ENCODE peak calls at places on chromosome 18, in six cellular contexts. One of them, this sample, is unnamed.

GRCh38 chr18:60413944-60414547 is 41.5 kb upstream of the MC4R start:
- DNase-seq in transverse colon: peak
- DNase-seq in lower lobe of right lung: no peak
- DNase-seq in fibroblast of lung: peak
- DNase-seq in GM10248: no peak
- DNase-seq in left ventricle myocardium inferior: no peak
- DNase-seq in this sample: no peak

GRCh38 chr18:75216926-75217303 is 6.3 kb downstream of the TSHZ1 start:
- DNase-seq in GM10248: no peak
- DNase-seq in fibroblast of lung: no peak
- DNase-seq in lower lobe of right lung: no peak
- DNase-seq in left ventricle myocardium inferior: no peak
- DNase-seq in transverse colon: no peak
- DNase-seq in this sample: no peak

GRCh38 chr18:48798334-48799197 is 152.2 kb downstream of the SMAD7 start:
- DNase-seq in left ventricle myocardium inferior: peak
- DNase-seq in transverse colon: peak
- DNase-seq in GM10248: no peak
- DNase-seq in lower lobe of right lung: peak
- DNase-seq in fibroblast of lung: no peak
- DNase-seq in this sample: no peak

GRCh38 chr18:25399554-25399953 is 47.6 kb upstream of the ZNF521 start:
- DNase-seq in GM10248: no peak
- DNase-seq in left ventricle myocardium inferior: no peak
- DNase-seq in fibroblast of lung: peak
- DNase-seq in transverse colon: no peak
- DNase-seq in lower lobe of right lung: no peak
- DNase-seq in this sample: no peak

GRCh38 chr18:35904389-35905037 is 68.0 kb upstream of the RMP24 start:
- DNase-seq in GM10248: no peak
- DNase-seq in left ventricle myocardium inferior: no peak
- DNase-seq in fibroblast of lung: no peak
- DNase-seq in lower lobe of right lung: no peak
- DNase-seq in transverse colon: no peak
- DNase-seq in this sample: no peak

GRCh38 chr18:58581265-58581664 is 47.6 kb downstream of the ALPK2 start:
- DNase-seq in GM10248: no peak
- DNase-seq in lower lobe of right lung: no peak
- DNase-seq in transverse colon: no peak
- DNase-seq in left ventricle myocardium inferior: no peak
- DNase-seq in fibroblast of lung: peak
- DNase-seq in this sample: no peak

GRCh38 chr18:13264091-13264777 is 45.7 kb downstream of the LDLRAD4 start:
- DNase-seq in left ventricle myocardium inferior: peak
- DNase-seq in GM10248: no peak
- DNase-seq in fibroblast of lung: peak
- DNase-seq in transverse colon: no peak
- DNase-seq in lower lobe of right lung: no peak
- DNase-seq in this sample: no peak

GRCh38 chr18:59697236-59697932 is at the start of gene CCBE1:
- DNase-seq in transverse colon: peak
- DNase-seq in fibroblast of lung: peak
- DNase-seq in lower lobe of right lung: peak
- DNase-seq in GM10248: peak
- DNase-seq in left ventricle myocardium inferior: peak
- DNase-seq in this sample: no peak

GRCh38 chr18:46481048-46481846 is 175.8 kb downstream of the LOXHD1 start:
- DNase-seq in left ventricle myocardium inferior: peak
- DNase-seq in lower lobe of right lung: no peak
- DNase-seq in fibroblast of lung: peak
- DNase-seq in GM10248: peak
- DNase-seq in transverse colon: peak
- DNase-seq in this sample: peak

GRCh38 chr18:43061816-43062215 is 53.7 kb downstream of the RIT2 start:
- DNase-seq in fibroblast of lung: no peak
- DNase-seq in left ventricle myocardium inferior: no peak
- DNase-seq in lower lobe of right lung: no peak
- DNase-seq in transverse colon: no peak
- DNase-seq in GM10248: no peak
- DNase-seq in this sample: no peak

GRCh38 chr18:9860682-9861081 is 25.1 kb upstream of the TXNDC2 start:
- DNase-seq in left ventricle myocardium inferior: no peak
- DNase-seq in GM10248: no peak
- DNase-seq in fibroblast of lung: no peak
- DNase-seq in lower lobe of right lung: no peak
- DNase-seq in transverse colon: no peak
- DNase-seq in this sample: no peak

GRCh38 chr18:9861933-9862332 is 23.8 kb upstream of the TXNDC2 start:
- DNase-seq in lower lobe of right lung: no peak
- DNase-seq in transverse colon: no peak
- DNase-seq in fibroblast of lung: peak
- DNase-seq in left ventricle myocardium inferior: no peak
- DNase-seq in GM10248: no peak
- DNase-seq in this sample: no peak

GRCh38 chr18:9858642-9859041 is 27.1 kb upstream of the TXNDC2 start:
- DNase-seq in left ventricle myocardium inferior: no peak
- DNase-seq in fibroblast of lung: no peak
- DNase-seq in GM10248: no peak
- DNase-seq in lower lobe of right lung: no peak
- DNase-seq in transverse colon: no peak
- DNase-seq in this sample: no peak

GRCh38 chr18:9861157-9861556 is 24.6 kb upstream of the TXNDC2 start:
- DNase-seq in left ventricle myocardium inferior: no peak
- DNase-seq in GM10248: no peak
- DNase-seq in fibroblast of lung: no peak
- DNase-seq in transverse colon: no peak
- DNase-seq in lower lobe of right lung: no peak
- DNase-seq in this sample: no peak

GRCh38 chr18:9859232-9859631 is 26.5 kb upstream of the TXNDC2 start:
- DNase-seq in left ventricle myocardium inferior: no peak
- DNase-seq in fibroblast of lung: no peak
- DNase-seq in lower lobe of right lung: no peak
- DNase-seq in GM10248: no peak
- DNase-seq in transverse colon: no peak
- DNase-seq in this sample: no peak
- TF ChIP-seq CTCF in left ventricle myocardium inferior: no peak
- TF ChIP-seq CTCF in fibroblast of lung: no peak
- TF ChIP-seq CTCF in lower lobe of right lung: no peak
- TF ChIP-seq CTCF in GM10248: no peak
- TF ChIP-seq CTCF in transverse colon: no peak
- TF ChIP-seq CTCF in this sample: no peak

GRCh38 chr18:32019251-32019943 is 772 bp downstream of the RNF125 start:
- DNase-seq in left ventricle myocardium inferior: peak
- DNase-seq in GM10248: peak
- DNase-seq in fibroblast of lung: peak
- DNase-seq in transverse colon: peak
- DNase-seq in lower lobe of right lung: peak
- DNase-seq in this sample: peak

GRCh38 chr18:32021756-32022564 is 3.3 kb downstream of the RNF125 start:
- DNase-seq in fibroblast of lung: no peak
- DNase-seq in transverse colon: no peak
- DNase-seq in lower lobe of right lung: no peak
- DNase-seq in left ventricle myocardium inferior: no peak
- DNase-seq in GM10248: no peak
- DNase-seq in this sample: no peak

DNA sequence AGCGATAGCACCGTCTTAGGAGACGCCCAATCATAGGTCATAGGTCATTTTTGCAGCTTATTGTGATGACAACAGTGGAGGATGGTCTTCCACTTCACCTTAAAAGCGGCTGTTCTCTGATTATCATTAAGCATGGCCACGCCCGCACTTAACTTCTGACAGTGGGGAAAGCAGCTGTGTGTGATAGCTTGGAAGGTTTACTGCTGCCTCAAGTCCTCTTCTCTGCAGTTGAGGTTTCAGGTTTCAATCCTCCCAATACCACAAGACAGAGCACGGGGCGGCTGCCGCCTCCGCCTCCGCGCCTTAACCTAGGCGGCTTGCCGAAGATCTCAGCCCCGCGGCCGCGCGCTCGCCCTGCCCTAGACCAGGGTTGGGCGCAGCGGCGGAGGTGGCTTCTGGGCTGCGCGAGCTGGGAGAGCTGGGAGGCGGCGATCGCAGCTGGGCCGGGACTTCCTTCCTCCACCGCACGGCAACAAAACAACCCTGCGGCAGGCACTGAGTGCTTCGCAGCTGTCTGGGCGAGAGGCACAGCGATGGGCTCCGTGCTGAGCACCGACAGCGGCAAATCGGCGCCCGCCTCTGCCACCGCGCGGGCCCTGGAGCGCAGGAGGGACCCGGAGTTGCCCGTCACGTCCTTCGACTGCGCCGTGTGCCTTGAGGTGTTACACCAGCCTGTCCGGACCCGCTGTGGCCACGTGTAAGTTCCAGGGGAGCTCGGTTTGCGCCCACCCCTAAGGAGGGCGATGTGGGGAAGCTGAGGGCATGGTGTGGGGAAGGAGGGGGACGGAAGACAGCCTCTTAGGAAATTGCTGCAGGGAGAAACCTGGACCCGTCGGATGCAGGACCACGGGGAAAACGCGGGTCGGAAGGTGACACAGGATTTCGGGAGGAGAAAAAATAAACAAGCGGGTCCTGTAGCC is at the start of gene RNF125:
- DNase-seq in transverse colon: peak
- DNase-seq in GM10248: peak
- DNase-seq in lower lobe of right lung: peak
- DNase-seq in left ventricle myocardium inferior: peak
- DNase-seq in fibroblast of lung: peak
- DNase-seq in this sample: peak
- TF ChIP-seq CTCF in transverse colon: no peak
- TF ChIP-seq CTCF in GM10248: no peak
- TF ChIP-seq CTCF in lower lobe of right lung: no peak
- TF ChIP-seq CTCF in left ventricle myocardium inferior: peak
- TF ChIP-seq CTCF in fibroblast of lung: no peak
- TF ChIP-seq CTCF in this sample: no peak

GRCh38 chr18:69900941-69901340 is 46.7 kb downstream of the CD226 start:
- DNase-seq in GM10248: no peak
- DNase-seq in fibroblast of lung: no peak
- DNase-seq in left ventricle myocardium inferior: no peak
- DNase-seq in transverse colon: no peak
- DNase-seq in lower lobe of right lung: no peak
- DNase-seq in this sample: no peak
- TF ChIP-seq CTCF in GM10248: no peak
- TF ChIP-seq CTCF in fibroblast of lung: peak
- TF ChIP-seq CTCF in left ventricle myocardium inferior: no peak
- TF ChIP-seq CTCF in transverse colon: no peak
- TF ChIP-seq CTCF in lower lobe of right lung: no peak
- TF ChIP-seq CTCF in this sample: peak

GRCh38 chr18:72543362-72544055 is 633 bp downstream of the CBLN2 start:
- DNase-seq in fibroblast of lung: no peak
- DNase-seq in transverse colon: no peak
- DNase-seq in GM10248: no peak
- DNase-seq in left ventricle myocardium inferior: no peak
- DNase-seq in lower lobe of right lung: no peak
- DNase-seq in this sample: no peak

GRCh38 chr18:72542993-72543361 is 1.2 kb downstream of the CBLN2 start:
- DNase-seq in left ventricle myocardium inferior: no peak
- DNase-seq in transverse colon: no peak
- DNase-seq in GM10248: no peak
- DNase-seq in fibroblast of lung: no peak
- DNase-seq in lower lobe of right lung: no peak
- DNase-seq in this sample: no peak

GRCh38 chr18:72539861-72540260 is 4.3 kb downstream of the CBLN2 start:
- DNase-seq in fibroblast of lung: no peak
- DNase-seq in GM10248: no peak
- DNase-seq in transverse colon: no peak
- DNase-seq in lower lobe of right lung: no peak
- DNase-seq in left ventricle myocardium inferior: no peak
- DNase-seq in this sample: no peak

GRCh38 chr18:72544092-72544886 is at the start of gene CBLN2:
- DNase-seq in transverse colon: peak
- DNase-seq in lower lobe of right lung: peak
- DNase-seq in left ventricle myocardium inferior: no peak
- DNase-seq in GM10248: peak
- DNase-seq in fibroblast of lung: peak
- DNase-seq in this sample: peak

DNA sequence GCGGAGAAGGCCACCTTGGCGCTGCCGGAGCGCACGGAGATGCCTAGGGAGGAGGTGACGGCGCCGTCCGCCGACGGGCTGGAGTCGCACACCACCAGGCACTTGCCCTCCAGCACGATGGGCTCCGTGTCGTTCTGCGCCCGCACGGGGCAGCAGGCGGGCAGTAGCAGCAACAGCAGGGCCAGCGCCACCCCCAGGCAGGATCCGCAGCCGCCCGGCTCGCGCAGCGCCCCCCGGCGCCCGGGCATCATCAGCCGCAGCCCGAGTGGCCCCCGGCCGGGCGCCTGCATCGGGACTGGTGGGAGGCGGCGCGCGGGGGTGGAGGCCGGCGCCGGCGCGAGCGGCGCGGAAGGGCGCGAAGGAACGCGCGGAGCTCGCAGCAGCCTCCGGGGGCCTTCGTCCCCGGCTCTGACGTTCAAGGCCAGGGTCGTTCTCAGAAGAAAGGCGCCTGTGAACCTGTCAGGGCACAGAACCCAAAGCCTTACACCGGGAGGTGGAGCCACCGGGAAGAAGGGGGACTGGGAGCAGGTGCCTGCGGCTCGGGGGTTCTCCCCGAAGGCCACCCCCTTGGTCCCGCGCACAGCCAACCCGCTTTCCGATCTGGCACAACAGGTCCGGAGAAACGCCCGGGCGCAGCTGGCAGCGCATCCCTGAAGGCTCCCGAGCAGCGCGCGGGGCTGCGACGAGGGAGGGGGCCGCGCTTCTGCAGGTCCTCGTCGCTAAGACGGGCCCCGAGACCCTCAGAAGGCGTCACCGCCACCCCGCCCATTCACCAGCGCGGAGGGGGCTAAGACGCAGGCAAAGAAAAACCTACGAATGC is 2.1 kb downstream of the CBLN2 start:
- DNase-seq in GM10248: no peak
- DNase-seq in lower lobe of right lung: no peak
- DNase-seq in fibroblast of lung: no peak
- DNase-seq in transverse colon: no peak
- DNase-seq in left ventricle myocardium inferior: no peak
- DNase-seq in this sample: no peak
- TF ChIP-seq CTCF in GM10248: peak
- TF ChIP-seq CTCF in lower lobe of right lung: no peak
- TF ChIP-seq CTCF in fibroblast of lung: no peak
- TF ChIP-seq CTCF in transverse colon: no peak
- TF ChIP-seq CTCF in left ventricle myocardium inferior: no peak
- TF ChIP-seq CTCF in this sample: peak

This sample was measured in retinal pigment epithelial cell.